ENCODE peak calls at places on chromosomes 4 and X, in six cellular contexts. D is HCT116, F is kidney epithelial cell, N is esophagus muscularis mucosa, U is immature natural killer cell, L is astrocyte of the hippocampus. P is an unnamed sample.

GRCh38 chrX:40166582-40166981 is 68.8 kb upstream of the BCOR start:
- DNase-seq in N (no peak), F (no peak), L (no peak), D (no peak), U (no peak), P (no peak)

GRCh38 chr4:95348418-95348817 is 200.4 kb downstream of the UNC5C start:
- DNase-seq in U (no peak), F (no peak), L (no peak), N (no peak), D (no peak), P (no peak)

GRCh38 chr4:92447265-92447905 is 143.6 kb downstream of the GRID2 start:
- DNase-seq in N (no peak), U (no peak), F (no peak), L (no peak), D (no peak), P (no peak)

GRCh38 chr4:138390286-138390685 is 148.1 kb upstream of the SLC7A11 start:
- DNase-seq in L (peak), D (no peak), N (no peak), U (no peak), F (no peak), P (peak)

GRCh38 chr4:114019972-114020358 is 40.5 kb upstream of the ARSJ start:
- DNase-seq in D (no peak), L (no peak), N (no peak), U (no peak), F (no peak), P (no peak)

GRCh38 chrX:148422531-148422930 is 77.9 kb upstream of the AFF2 start:
- DNase-seq in F (no peak), D (no peak), L (peak), U (no peak), N (no peak), P (no peak)

GRCh38 chrX:52261125-52261462 is 76.4 kb downstream of the MAGED4 start:
- DNase-seq in N (no peak), F (no peak), L (no peak), U (no peak), D (no peak), P (no peak)

GRCh38 chr4:143768007-143768591 is 67.6 kb upstream of the FREM3 start:
- DNase-seq in U (no peak), D (peak), L (peak), F (no peak), N (no peak), P (no peak)

GRCh38 chr4:66767442-66767841 is 777.9 kb downstream of the CENPC start:
- DNase-seq in L (no peak), F (no peak), U (no peak), N (no peak), D (no peak), P (no peak)